ENCODE peak calls at places on chromosomes 13 and 19, in ten cellular contexts. Z, D, W, P, J, T, U, G, N and O are unnamed samples.

GRCh38 chr13:27821566-27821965 is 29.3 kb downstream of the GSX1 start:
- DNase-seq in U (no peak), Z (no peak), P (no peak), W (no peak), T (no peak), D (no peak), G (no peak), J (no peak), N (no peak), O (no peak)

GRCh38 chr13:105773887-105774538 is 761.4 kb downstream of the EFNB2 start:
- DNase-seq in P (no peak), N (no peak), U (peak; percentile 99), D (peak; percentile 41), G (no peak), T (no peak), Z (peak; percentile 9), J (no peak), W (no peak), O (peak; percentile 34)

GRCh38 chr13:57665471-57665870 is 33.9 kb downstream of the PCDH17 start:
- DNase-seq in G (no peak), P (no peak), Z (peak; percentile 4), D (peak; percentile 2), N (no peak), J (no peak), W (no peak), U (no peak), T (no peak), O (no peak)

GRCh38 chr19:35790981-35791813 is 15.8 kb downstream of the ARHGAP33 start:
- DNase-seq in Z (no peak), G (no peak), W (no peak), N (no peak), D (no peak), J (no peak), T (no peak), U (no peak), P (no peak), O (no peak)

GRCh38 chr13:44932171-44932849 is 57.0 kb downstream of the NUFIP1 start:
- DNase-seq in P (no peak), U (no peak), W (no peak), G (no peak), T (no peak), Z (peak; percentile 60), J (no peak), N (no peak), D (no peak), O (no peak)

GRCh38 chr13:63190742-63191141 is 1775.1 kb upstream of the PCDH20 start:
- DNase-seq in N (no peak), P (no peak), U (peak; percentile 86), J (no peak), D (peak; percentile 22), W (no peak), T (no peak), G (no peak), Z (peak; percentile 38), O (no peak)

GRCh38 chr19:3606690-3607289 is at the start of gene TBXA2R:
- DNase-seq in T (peak; percentile 43), W (peak; percentile 90), N (peak; percentile 91), P (peak; percentile 24), Z (peak; percentile 64), G (peak; percentile 50), J (peak; percentile 81), U (no peak), D (peak; percentile 64), O (no peak)

GRCh38 chr19:33453207-33453736 is 68.3 kb downstream of the PEPD start:
- DNase-seq in N (no peak), G (no peak), Z (no peak), T (no peak), U (peak; percentile 16), D (no peak), J (no peak), W (no peak), P (no peak), O (no peak)

GRCh38 chr13:74026753-74027152 is 107.5 kb downstream of the KLF12 start:
- DNase-seq in Z (peak; percentile 21), U (peak; percentile 70), T (peak; percentile 64), J (no peak), D (peak; percentile 4), P (peak; percentile 53), N (no peak), G (peak; percentile 67), W (no peak), O (peak; percentile 86)

GRCh38 chr19:45428385-45429231 is 4.9 kb upstream of the ERCC1 start:
- DNase-seq in N (peak; percentile 78), J (peak; percentile 70), Z (peak; percentile 62), P (no peak), W (peak; percentile 87), T (no peak), G (no peak), D (peak; percentile 59), U (no peak), O (no peak)

GRCh38 chr19:50669319-50670101 is 20.3 kb downstream of the C19orf81 start:
- DNase-seq in P (no peak), Z (peak; percentile 35), W (no peak), U (peak; percentile 6), N (no peak), T (peak; percentile 10), G (peak; percentile 51), J (no peak), D (peak; percentile 50), O (peak; percentile 26)

GRCh38 chr13:32032780-32033179 is 1.2 kb downstream of the FRY start:
- DNase-seq in N (no peak), G (no peak), Z (no peak), P (no peak), U (no peak), W (no peak), J (no peak), T (no peak), D (no peak), O (no peak)

GRCh38 chr13:46603165-46603603 is 50.2 kb downstream of the LRCH1 start:
- DNase-seq in T (no peak), D (peak; percentile 44), U (peak; percentile 59), G (no peak), Z (peak; percentile 51), J (no peak), P (no peak), N (no peak), W (no peak), O (no peak)

GRCh38 chr13:22278336-22278929 is 607.6 kb downstream of the FGF9 start:
- DNase-seq in P (peak; percentile 49), G (peak; percentile 40), U (peak; percentile 29), Z (no peak), D (peak; percentile 10), J (peak; percentile 33), T (peak; percentile 65), N (no peak), W (peak; percentile 76), O (peak; percentile 62)

GRCh38 chr13:109381546-109382180 is 404.7 kb downstream of the IRS2 start:
- DNase-seq in Z (peak; percentile 90), J (no peak), P (no peak), W (no peak), D (peak; percentile 64), N (no peak), G (no peak), T (no peak), U (peak; percentile 72), O (no peak)

GRCh38 chr13:102799544-102800144 is 725 bp downstream of the BIVM start:
- DNase-seq in G (peak; percentile 3), P (no peak), T (peak; percentile 2), Z (peak; percentile 39), W (peak; percentile 60), D (no peak), J (no peak), U (no peak), N (peak; percentile 83), O (no peak)

GRCh38 chr13:36323951-36324566 is 22.1 kb downstream of the SPART start:
- DNase-seq in J (no peak), G (no peak), D (peak; percentile 32), P (no peak), W (no peak), N (no peak), T (no peak), Z (no peak), U (no peak), O (no peak)

GRCh38 chr13:76812206-76812882 is 73.9 kb downstream of the KCTD12 start:
- DNase-seq in J (peak; percentile 75), N (no peak), P (no peak), G (no peak), T (no peak), W (peak; percentile 81), Z (no peak), U (no peak), D (peak; percentile 32), O (no peak)

GRCh38 chr13:19957320-19958118 is 1.0 kb upstream of the ZMYM2 start:
- DNase-seq in T (peak; percentile 75), N (peak; percentile 90), G (peak; percentile 84), W (peak; percentile 83), Z (peak; percentile 80), D (peak; percentile 92), P (peak; percentile 70), J (peak; percentile 66), U (peak; percentile 64), O (peak; percentile 59)

GRCh38 chr13:33075996-33076395 is 59.8 kb downstream of the KL start:
- DNase-seq in D (no peak), Z (no peak), G (no peak), P (no peak), T (no peak), W (no peak), U (no peak), J (no peak), N (no peak), O (no peak)

GRCh38 chr13:101942038-101942437 is 459.8 kb downstream of the FGF14 start:
- DNase-seq in J (no peak), T (no peak), G (no peak), U (peak; percentile 59), W (no peak), N (no peak), D (peak; percentile 4), P (no peak), Z (peak; percentile 61), O (peak; percentile 27)

GRCh38 chr13:112702983-112703379 is 13.1 kb downstream of the ATP11A start:
- DNase-seq in G (no peak), T (no peak), J (no peak), W (no peak), D (no peak), U (no peak), Z (no peak), N (no peak), P (no peak), O (no peak)

GRCh38 chr13:31159306-31159705 is 2.4 kb downstream of the HSPH1 start:
- DNase-seq in D (no peak), P (no peak), T (no peak), J (no peak), Z (no peak), N (no peak), G (no peak), W (no peak), U (peak; percentile 10), O (no peak)

GRCh38 chr13:52949044-52949443 is 79.6 kb upstream of the OLFM4 start:
- DNase-seq in U (no peak), N (no peak), W (no peak), Z (no peak), G (no peak), P (no peak), J (no peak), D (no peak), T (no peak), O (no peak)

GRCh38 chr19:54191671-54192453 is 754 bp downstream of the TSEN34 start:
- DNase-seq in P (no peak), N (peak; percentile 81), J (no peak), D (no peak), G (no peak), Z (no peak), W (peak; percentile 54), U (no peak), T (no peak), O (no peak)

GRCh38 chr13:52916483-52916990 is 68.1 kb upstream of the PCDH8 start:
- DNase-seq in P (no peak), W (no peak), D (no peak), T (no peak), U (no peak), G (no peak), N (no peak), Z (no peak), J (no peak), O (no peak)